ENCODE peak calls at places on chromosomes 4 and X, in ten cellular contexts. One of them, this sample, is unnamed.

GRCh38 chr4:6116696-6117285 is 83.6 kb downstream of the JAKMIP1 start:
- DNase-seq in fibroblast of the aortic adventitia: no peak
- DNase-seq in fibroblast of lung: no peak
- DNase-seq in GM10248: no peak
- DNase-seq in cardiac fibroblast: no peak
- DNase-seq in SK-N-SH: no peak
- DNase-seq in CD8-positive, alpha-beta T cell: no peak
- DNase-seq in A549: no peak
- DNase-seq in ovary: no peak
- DNase-seq in GM13976: no peak
- DNase-seq in this sample: no peak

GRCh38 chr4:154686838-154687237 is 57.0 kb upstream of the LRAT start:
- DNase-seq in fibroblast of the aortic adventitia: peak
- DNase-seq in fibroblast of lung: peak
- DNase-seq in CD8-positive, alpha-beta T cell: no peak
- DNase-seq in SK-N-SH: no peak
- DNase-seq in GM10248: no peak
- DNase-seq in A549: no peak
- DNase-seq in cardiac fibroblast: peak
- DNase-seq in ovary: no peak
- DNase-seq in GM13976: no peak
- DNase-seq in this sample: no peak

GRCh38 chr4:91113130-91113706 is 986.0 kb downstream of the CCSER1 start:
- DNase-seq in A549: peak
- DNase-seq in GM13976: peak
- DNase-seq in GM10248: peak
- DNase-seq in SK-N-SH: peak
- DNase-seq in cardiac fibroblast: peak
- DNase-seq in CD8-positive, alpha-beta T cell: no peak
- DNase-seq in ovary: no peak
- DNase-seq in fibroblast of lung: peak
- DNase-seq in fibroblast of the aortic adventitia: peak
- DNase-seq in this sample: no peak

GRCh38 chrX:16711219-16712115 is 1.0 kb downstream of the CTPS2 start:
- DNase-seq in ovary: no peak
- DNase-seq in CD8-positive, alpha-beta T cell: no peak
- DNase-seq in A549: no peak
- DNase-seq in GM13976: peak
- DNase-seq in fibroblast of lung: no peak
- DNase-seq in fibroblast of the aortic adventitia: no peak
- DNase-seq in cardiac fibroblast: no peak
- DNase-seq in SK-N-SH: peak
- DNase-seq in GM10248: peak
- DNase-seq in this sample: peak

GRCh38 chr4:83709627-83710026 is 173.7 kb downstream of the GPAT3 start:
- DNase-seq in cardiac fibroblast: no peak
- DNase-seq in GM13976: no peak
- DNase-seq in GM10248: no peak
- DNase-seq in ovary: no peak
- DNase-seq in CD8-positive, alpha-beta T cell: no peak
- DNase-seq in SK-N-SH: no peak
- DNase-seq in A549: no peak
- DNase-seq in fibroblast of the aortic adventitia: no peak
- DNase-seq in fibroblast of lung: no peak
- DNase-seq in this sample: no peak

GRCh38 chrX:38000706-38001105 is 5.6 kb upstream of the SYTL5 start:
- DNase-seq in CD8-positive, alpha-beta T cell: no peak
- DNase-seq in A549: no peak
- DNase-seq in ovary: no peak
- DNase-seq in SK-N-SH: no peak
- DNase-seq in fibroblast of the aortic adventitia: no peak
- DNase-seq in fibroblast of lung: no peak
- DNase-seq in GM13976: no peak
- DNase-seq in cardiac fibroblast: no peak
- DNase-seq in GM10248: no peak
- DNase-seq in this sample: no peak

GRCh38 chr4:113548303-113548702 is 213.2 kb downstream of the CAMK2D start:
- DNase-seq in fibroblast of lung: no peak
- DNase-seq in GM13976: no peak
- DNase-seq in fibroblast of the aortic adventitia: no peak
- DNase-seq in A549: no peak
- DNase-seq in cardiac fibroblast: no peak
- DNase-seq in CD8-positive, alpha-beta T cell: no peak
- DNase-seq in ovary: no peak
- DNase-seq in GM10248: no peak
- DNase-seq in SK-N-SH: no peak
- DNase-seq in this sample: no peak

GRCh38 chr4:148986951-148987350 is 544.7 kb upstream of the NR3C2 start:
- DNase-seq in A549: no peak
- DNase-seq in fibroblast of the aortic adventitia: no peak
- DNase-seq in CD8-positive, alpha-beta T cell: no peak
- DNase-seq in GM10248: no peak
- DNase-seq in GM13976: no peak
- DNase-seq in ovary: no peak
- DNase-seq in cardiac fibroblast: no peak
- DNase-seq in SK-N-SH: no peak
- DNase-seq in fibroblast of lung: no peak
- DNase-seq in this sample: no peak

GRCh38 chr4:178173771-178174170 is 731.5 kb upstream of the AGA start:
- DNase-seq in cardiac fibroblast: no peak
- DNase-seq in GM10248: no peak
- DNase-seq in SK-N-SH: no peak
- DNase-seq in A549: no peak
- DNase-seq in fibroblast of lung: no peak
- DNase-seq in ovary: no peak
- DNase-seq in GM13976: no peak
- DNase-seq in CD8-positive, alpha-beta T cell: no peak
- DNase-seq in fibroblast of the aortic adventitia: no peak
- DNase-seq in this sample: no peak

GRCh38 chr4:81040175-81040659 is 9.7 kb downstream of the BMP3 start:
- DNase-seq in GM13976: no peak
- DNase-seq in SK-N-SH: peak
- DNase-seq in ovary: no peak
- DNase-seq in fibroblast of the aortic adventitia: peak
- DNase-seq in cardiac fibroblast: peak
- DNase-seq in CD8-positive, alpha-beta T cell: no peak
- DNase-seq in A549: peak
- DNase-seq in fibroblast of lung: peak
- DNase-seq in GM10248: no peak
- DNase-seq in this sample: no peak
- TF ChIP-seq CTCF in GM13976: peak
- TF ChIP-seq CTCF in SK-N-SH: peak
- TF ChIP-seq CTCF in ovary: no peak
- TF ChIP-seq CTCF in fibroblast of the aortic adventitia: peak
- TF ChIP-seq CTCF in cardiac fibroblast: peak
- TF ChIP-seq CTCF in CD8-positive, alpha-beta T cell: peak
- TF ChIP-seq CTCF in A549: peak
- TF ChIP-seq CTCF in fibroblast of lung: peak
- TF ChIP-seq CTCF in GM10248: peak
- TF ChIP-seq CTCF in this sample: no peak

GRCh38 chrX:39810901-39811300 is 286.9 kb downstream of the BCOR start:
- DNase-seq in fibroblast of lung: no peak
- DNase-seq in GM13976: no peak
- DNase-seq in fibroblast of the aortic adventitia: no peak
- DNase-seq in cardiac fibroblast: no peak
- DNase-seq in GM10248: no peak
- DNase-seq in ovary: no peak
- DNase-seq in A549: no peak
- DNase-seq in CD8-positive, alpha-beta T cell: no peak
- DNase-seq in SK-N-SH: no peak
- DNase-seq in this sample: no peak

GRCh38 chrX:39808471-39808917 is 289.3 kb downstream of the BCOR start:
- DNase-seq in ovary: no peak
- DNase-seq in GM13976: no peak
- DNase-seq in fibroblast of lung: peak
- DNase-seq in A549: no peak
- DNase-seq in SK-N-SH: peak
- DNase-seq in fibroblast of the aortic adventitia: peak
- DNase-seq in GM10248: no peak
- DNase-seq in cardiac fibroblast: peak
- DNase-seq in CD8-positive, alpha-beta T cell: no peak
- DNase-seq in this sample: no peak

GRCh38 chrX:39809326-39809725 is 288.4 kb downstream of the BCOR start:
- DNase-seq in SK-N-SH: no peak
- DNase-seq in GM10248: no peak
- DNase-seq in CD8-positive, alpha-beta T cell: no peak
- DNase-seq in A549: peak
- DNase-seq in ovary: no peak
- DNase-seq in fibroblast of lung: peak
- DNase-seq in fibroblast of the aortic adventitia: peak
- DNase-seq in cardiac fibroblast: peak
- DNase-seq in GM13976: no peak
- DNase-seq in this sample: no peak

GRCh38 chrX:39813631-39814246 is 284.0 kb downstream of the BCOR start:
- DNase-seq in fibroblast of lung: peak
- DNase-seq in CD8-positive, alpha-beta T cell: no peak
- DNase-seq in fibroblast of the aortic adventitia: peak
- DNase-seq in ovary: peak
- DNase-seq in GM10248: no peak
- DNase-seq in SK-N-SH: peak
- DNase-seq in cardiac fibroblast: peak
- DNase-seq in A549: peak
- DNase-seq in GM13976: no peak
- DNase-seq in this sample: peak

GRCh38 chrX:39811391-39811790 is 286.4 kb downstream of the BCOR start:
- DNase-seq in ovary: no peak
- DNase-seq in CD8-positive, alpha-beta T cell: no peak
- DNase-seq in GM13976: no peak
- DNase-seq in fibroblast of the aortic adventitia: no peak
- DNase-seq in SK-N-SH: no peak
- DNase-seq in fibroblast of lung: no peak
- DNase-seq in cardiac fibroblast: no peak
- DNase-seq in A549: no peak
- DNase-seq in GM10248: no peak
- DNase-seq in this sample: no peak
- TF ChIP-seq CTCF in ovary: no peak
- TF ChIP-seq CTCF in CD8-positive, alpha-beta T cell: no peak
- TF ChIP-seq CTCF in GM13976: no peak
- TF ChIP-seq CTCF in fibroblast of the aortic adventitia: no peak
- TF ChIP-seq CTCF in SK-N-SH: no peak
- TF ChIP-seq CTCF in fibroblast of lung: no peak
- TF ChIP-seq CTCF in cardiac fibroblast: no peak
- TF ChIP-seq CTCF in A549: no peak
- TF ChIP-seq CTCF in GM10248: no peak
- TF ChIP-seq CTCF in this sample: no peak

DNA sequence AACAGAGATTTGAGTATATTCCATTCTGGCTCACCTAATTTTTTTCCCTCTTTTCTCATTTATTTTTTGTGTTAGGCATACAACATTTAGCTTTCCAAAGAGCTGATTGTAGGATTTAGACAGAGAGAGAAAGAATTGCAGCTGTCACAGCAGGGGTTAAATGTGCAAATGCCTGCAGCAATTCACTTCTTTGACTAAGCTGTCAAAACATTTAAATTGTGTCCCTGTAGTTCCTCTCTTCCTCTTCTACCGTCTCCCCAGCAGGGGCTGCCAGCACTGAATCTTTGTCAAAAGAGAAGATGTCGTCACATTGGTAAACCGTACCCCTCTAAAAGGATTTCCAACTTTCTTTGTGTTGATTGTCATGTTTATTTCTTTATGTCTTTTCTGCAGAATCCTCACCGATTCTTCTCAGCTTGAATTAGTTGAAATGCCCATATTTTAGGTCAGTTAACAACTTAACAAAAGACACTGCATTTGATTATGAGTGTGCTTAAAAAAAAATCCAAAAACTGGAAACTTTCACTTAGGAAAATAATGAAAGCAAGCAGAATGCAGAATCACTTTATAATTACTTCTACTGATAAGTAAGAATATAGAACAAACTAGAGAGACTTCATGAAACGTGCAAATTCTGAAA is 111.1 kb upstream of the PTPN13 start:
- DNase-seq in GM10248: no peak
- DNase-seq in ovary: no peak
- DNase-seq in cardiac fibroblast: no peak
- DNase-seq in GM13976: no peak
- DNase-seq in fibroblast of lung: peak
- DNase-seq in SK-N-SH: peak
- DNase-seq in fibroblast of the aortic adventitia: no peak
- DNase-seq in A549: no peak
- DNase-seq in CD8-positive, alpha-beta T cell: no peak
- DNase-seq in this sample: no peak
- TF ChIP-seq CTCF in GM10248: no peak
- TF ChIP-seq CTCF in ovary: no peak
- TF ChIP-seq CTCF in cardiac fibroblast: peak
- TF ChIP-seq CTCF in GM13976: no peak
- TF ChIP-seq CTCF in fibroblast of lung: peak
- TF ChIP-seq CTCF in SK-N-SH: peak
- TF ChIP-seq CTCF in fibroblast of the aortic adventitia: peak
- TF ChIP-seq CTCF in A549: no peak
- TF ChIP-seq CTCF in CD8-positive, alpha-beta T cell: no peak
- TF ChIP-seq CTCF in this sample: no peak

GRCh38 chrX:139967300-139967699 is 2.0 kb upstream of the CXorf66 start:
- DNase-seq in CD8-positive, alpha-beta T cell: no peak
- DNase-seq in GM13976: peak
- DNase-seq in SK-N-SH: peak
- DNase-seq in fibroblast of lung: no peak
- DNase-seq in A549: peak
- DNase-seq in fibroblast of the aortic adventitia: no peak
- DNase-seq in ovary: no peak
- DNase-seq in cardiac fibroblast: peak
- DNase-seq in GM10248: peak
- DNase-seq in this sample: no peak
- TF ChIP-seq CTCF in CD8-positive, alpha-beta T cell: no peak
- TF ChIP-seq CTCF in GM13976: no peak
- TF ChIP-seq CTCF in SK-N-SH: peak
- TF ChIP-seq CTCF in fibroblast of lung: peak
- TF ChIP-seq CTCF in A549: peak
- TF ChIP-seq CTCF in fibroblast of the aortic adventitia: peak
- TF ChIP-seq CTCF in ovary: no peak
- TF ChIP-seq CTCF in cardiac fibroblast: peak
- TF ChIP-seq CTCF in GM10248: peak
- TF ChIP-seq CTCF in this sample: no peak

DNA sequence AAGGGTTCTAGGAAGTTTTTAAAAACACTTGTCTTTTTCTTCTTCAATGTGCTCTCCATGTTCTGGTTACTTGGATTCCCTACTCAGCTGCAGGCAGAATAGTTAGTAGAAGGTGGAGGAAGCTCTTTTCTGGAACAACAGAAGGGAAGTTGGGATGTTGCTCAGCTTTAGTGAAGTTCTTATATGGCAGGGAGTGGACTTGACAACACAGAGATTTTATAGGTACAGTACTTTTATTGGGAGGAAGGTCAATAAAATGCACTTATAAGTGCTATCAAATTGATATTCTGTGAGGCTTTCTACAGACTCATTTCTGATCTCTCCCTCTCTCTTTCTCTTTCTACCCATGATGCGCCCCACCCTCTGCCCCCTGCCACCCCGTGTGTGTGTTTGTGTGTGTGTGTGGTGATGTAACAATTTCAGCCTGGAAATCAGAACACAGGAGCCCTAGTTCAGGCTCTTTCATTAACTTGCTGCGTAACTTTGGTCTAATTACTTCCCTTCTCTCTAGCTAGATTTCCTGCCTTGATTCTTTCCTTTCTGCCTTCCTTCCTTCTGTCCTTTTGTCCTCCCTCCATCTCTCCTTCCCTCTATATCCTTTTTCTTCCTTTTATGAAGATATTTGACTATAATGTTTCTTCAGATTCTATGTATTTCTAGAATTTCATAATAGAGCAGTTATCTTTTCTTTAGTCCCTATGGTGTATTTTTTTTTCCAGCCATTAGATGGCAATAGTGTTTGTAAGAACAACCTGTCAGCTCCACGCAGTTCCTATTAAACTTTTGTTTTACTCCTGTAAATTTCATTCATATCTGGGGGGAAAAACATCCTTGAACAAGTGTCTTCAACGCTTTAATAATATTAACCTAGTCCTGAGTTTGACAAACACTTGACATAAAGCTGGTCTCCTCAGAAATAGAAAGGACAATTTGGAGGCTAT is 37.1 kb downstream of the HEPH start:
- DNase-seq in fibroblast of lung: no peak
- DNase-seq in GM10248: peak
- DNase-seq in fibroblast of the aortic adventitia: peak
- DNase-seq in GM13976: peak
- DNase-seq in ovary: no peak
- DNase-seq in SK-N-SH: no peak
- DNase-seq in cardiac fibroblast: peak
- DNase-seq in CD8-positive, alpha-beta T cell: no peak
- DNase-seq in A549: peak
- DNase-seq in this sample: no peak
- TF ChIP-seq CTCF in fibroblast of lung: no peak
- TF ChIP-seq CTCF in GM10248: peak
- TF ChIP-seq CTCF in fibroblast of the aortic adventitia: peak
- TF ChIP-seq CTCF in GM13976: no peak
- TF ChIP-seq CTCF in ovary: no peak
- TF ChIP-seq CTCF in SK-N-SH: peak
- TF ChIP-seq CTCF in cardiac fibroblast: no peak
- TF ChIP-seq CTCF in CD8-positive, alpha-beta T cell: no peak
- TF ChIP-seq CTCF in A549: no peak
- TF ChIP-seq CTCF in this sample: no peak

This sample was measured in sigmoid colon.